ENCODE peak calls at places on chromosome 13, in five cellular contexts. N is HFF-Myc, F is WTC11, H is tibial nerve, Z is upper lobe of right lung. L is an unnamed sample.

GRCh38 chr13:48265217-48265815 is 32.3 kb downstream of the ITM2B start:
- DNase-seq in N (no peak), F (no peak), H (no peak), Z (no peak), L (no peak)

GRCh38 chr13:112686987-112687386 is 2.9 kb upstream of the ATP11A start:
- DNase-seq in N (no peak), F (no peak), H (no peak), Z (peak), L (no peak)

GRCh38 chr13:80979035-80979641 is 638.2 kb upstream of the SPRY2 start:
- DNase-seq in N (peak), F (peak), H (no peak), Z (no peak), L (peak)

GRCh38 chr13:114049626-114050101 is 75.8 kb upstream of the C13orf46 start:
- DNase-seq in N (no peak), F (no peak), H (no peak), Z (no peak), L (no peak)

GRCh38 chr13:83216521-83217245 is 665.6 kb downstream of the SLITRK1 start:
- DNase-seq in N (no peak), F (no peak), H (no peak), Z (no peak), L (no peak)

GRCh38 chr13:73544175-73544574 is 485.4 kb downstream of the KLF5 start:
- DNase-seq in N (no peak), F (no peak), H (no peak), Z (no peak), L (no peak)

GRCh38 chr13:81957121-81957520 is 1616.2 kb upstream of the SPRY2 start:
- DNase-seq in N (no peak), F (peak), H (no peak), Z (no peak), L (no peak)

GRCh38 chr13:50340146-50340545 is 324.9 kb downstream of the KCNRG start:
- DNase-seq in N (no peak), F (no peak), H (no peak), Z (no peak), L (no peak)

GRCh38 chr13:97883356-97883755 is 70.1 kb upstream of the IPO5 start:
- DNase-seq in N (no peak), F (no peak), H (no peak), Z (no peak), L (no peak)

GRCh38 chr13:95327190-95327589 is 25.9 kb upstream of the ABCC4 start:
- DNase-seq in N (no peak), F (no peak), H (no peak), Z (no peak), L (no peak)

GRCh38 chr13:98565726-98566577 is 11.0 kb downstream of the STK24 start:
- DNase-seq in N (no peak), F (no peak), H (no peak), Z (peak), L (no peak)

GRCh38 chr13:49371943-49372636 is 71.8 kb downstream of the CAB39L start:
- DNase-seq in N (no peak), F (no peak), H (no peak), Z (no peak), L (no peak)

GRCh38 chr13:99968521-99969367 is 2.8 kb downstream of the ZIC5 start:
- DNase-seq in N (no peak), F (peak), H (no peak), Z (no peak), L (no peak)

GRCh38 chr13:75489502-75490263 is 7.7 kb upstream of the TBC1D4 start:
- DNase-seq in N (no peak), F (no peak), H (no peak), Z (peak), L (peak)

DNA sequence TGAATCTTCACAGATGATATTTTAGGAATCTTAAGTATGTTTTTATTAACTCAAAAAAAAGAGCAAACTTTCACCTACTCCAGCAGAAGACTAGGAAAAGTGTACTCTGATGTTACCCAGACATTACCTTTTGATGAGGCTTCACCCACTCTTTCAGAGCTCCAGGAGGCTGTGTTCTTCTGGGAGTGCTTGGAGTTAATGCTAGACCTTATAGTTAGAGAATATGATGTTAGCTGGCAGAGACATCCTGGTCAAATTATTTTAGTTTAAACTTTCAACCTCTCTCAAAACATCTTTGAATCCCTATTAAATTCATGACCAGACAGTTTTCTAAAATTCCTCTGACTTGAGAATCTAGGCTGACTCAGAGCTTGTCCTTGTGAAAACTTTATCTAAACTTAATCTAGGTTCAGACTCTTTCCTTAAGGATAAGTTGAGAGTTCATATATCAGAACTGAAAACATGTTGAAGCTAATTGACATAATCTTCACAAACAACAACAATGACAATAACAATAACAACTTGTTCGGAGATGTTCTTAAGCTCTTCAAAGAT is 82.8 kb downstream of the ITGBL1 start:
- DNase-seq in N (no peak), F (no peak), H (no peak), Z (no peak), L (no peak)
- TF ChIP-seq CTCF in N (no peak), F (no peak), H (no peak), Z (no peak), L (no peak)

GRCh38 chr13:59178344-59178743 is 985.4 kb downstream of the DIAPH3 start:
- DNase-seq in N (no peak), F (no peak), H (no peak), Z (no peak), L (no peak)
- TF ChIP-seq CTCF in N (no peak), F (no peak), H (no peak), Z (no peak), L (no peak)

GRCh38 chr13:35474551-35474950 is 1.9 kb downstream of the MAB21L1 start:
- DNase-seq in N (no peak), F (no peak), H (no peak), Z (no peak), L (no peak)

GRCh38 chr13:35470671-35471465 is 5.6 kb downstream of the MAB21L1 start:
- DNase-seq in N (no peak), F (peak), H (peak), Z (no peak), L (no peak)

GRCh38 chr13:35469781-35470380 is 6.6 kb downstream of the MAB21L1 start:
- DNase-seq in N (no peak), F (no peak), H (no peak), Z (no peak), L (no peak)

GRCh38 chr13:35472308-35473008 is 4.0 kb downstream of the MAB21L1 start:
- DNase-seq in N (no peak), F (no peak), H (no peak), Z (no peak), L (no peak)

DNA sequence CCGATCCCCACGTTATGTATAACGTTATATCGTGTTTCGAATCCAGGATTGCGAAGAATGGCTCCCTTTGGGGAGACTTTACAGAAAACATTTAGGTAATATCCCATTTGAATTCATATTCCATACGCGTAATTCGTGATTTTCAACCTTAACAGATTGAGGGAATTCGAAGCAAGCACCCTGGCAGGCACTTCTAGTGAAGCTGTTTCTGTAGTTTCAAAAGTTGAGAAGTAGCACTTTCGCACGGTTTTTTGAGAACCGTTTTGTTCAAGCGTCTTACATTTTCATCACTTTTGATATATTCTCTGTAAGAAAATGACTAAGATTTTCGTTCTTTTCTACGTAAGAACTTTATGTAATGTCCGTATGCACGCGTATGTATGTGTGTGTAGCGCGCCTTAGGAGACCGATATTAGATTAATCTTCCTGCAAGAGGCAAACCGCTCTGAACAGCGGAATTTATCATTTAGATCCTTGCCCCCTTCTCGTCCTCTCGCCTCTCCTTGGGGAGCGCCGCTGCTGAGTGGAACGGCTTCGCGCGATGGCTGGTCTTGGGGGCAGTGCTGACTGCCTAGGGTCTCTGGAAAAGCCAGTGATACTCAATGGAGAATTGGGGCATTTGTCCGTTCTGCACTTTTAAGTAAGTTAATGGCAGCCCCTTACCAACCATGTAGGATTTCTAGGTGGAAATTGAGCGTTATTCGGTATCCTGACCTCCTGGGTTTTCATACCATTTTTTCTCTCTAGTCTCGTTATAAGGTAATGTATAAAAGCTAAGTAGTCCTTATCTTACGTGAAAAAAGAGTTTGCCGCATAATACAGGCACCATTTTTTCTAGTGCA is 4.8 kb downstream of the MAB21L1 start:
- DNase-seq in N (no peak), F (peak), H (no peak), Z (no peak), L (no peak)
- TF ChIP-seq CTCF in N (no peak), F (no peak), H (no peak), Z (no peak), L (no peak)

GRCh38 chr13:76668716-76669115 is 217.5 kb downstream of the KCTD12 start:
- DNase-seq in N (no peak), F (no peak), H (no peak), Z (no peak), L (no peak)

GRCh38 chr13:76668141-76668540 is 218.1 kb downstream of the KCTD12 start:
- DNase-seq in N (no peak), F (no peak), H (no peak), Z (no peak), L (no peak)

GRCh38 chr13:76663941-76664340 is 222.3 kb downstream of the KCTD12 start:
- DNase-seq in N (no peak), F (no peak), H (no peak), Z (no peak), L (no peak)

GRCh38 chr13:76672422-76672821 is 213.8 kb downstream of the KCTD12 start:
- DNase-seq in N (no peak), F (no peak), H (no peak), Z (no peak), L (peak)

DNA sequence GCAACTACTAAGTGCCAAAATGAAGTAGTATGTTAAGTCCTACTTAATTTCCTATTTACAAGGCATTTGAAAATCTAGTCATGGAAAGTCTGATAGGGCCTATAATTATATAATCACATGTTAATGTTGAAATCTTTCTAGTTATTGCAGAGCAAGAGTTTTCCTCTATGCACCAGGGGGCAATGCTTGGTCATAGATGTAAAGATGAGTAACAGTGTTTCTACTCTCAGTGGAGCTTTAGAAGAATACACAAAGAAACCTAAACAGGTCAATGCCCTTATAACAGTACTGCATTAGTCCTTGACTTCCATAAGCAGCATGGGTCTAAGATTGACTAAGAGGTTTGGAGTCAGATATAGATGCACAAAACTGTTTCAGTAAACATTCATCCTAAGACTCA is 218.7 kb downstream of the KCTD12 start:
- DNase-seq in N (no peak), F (no peak), H (no peak), Z (no peak), L (peak)
- TF ChIP-seq CTCF in N (peak), F (no peak), H (peak), Z (peak), L (peak)

DNA sequence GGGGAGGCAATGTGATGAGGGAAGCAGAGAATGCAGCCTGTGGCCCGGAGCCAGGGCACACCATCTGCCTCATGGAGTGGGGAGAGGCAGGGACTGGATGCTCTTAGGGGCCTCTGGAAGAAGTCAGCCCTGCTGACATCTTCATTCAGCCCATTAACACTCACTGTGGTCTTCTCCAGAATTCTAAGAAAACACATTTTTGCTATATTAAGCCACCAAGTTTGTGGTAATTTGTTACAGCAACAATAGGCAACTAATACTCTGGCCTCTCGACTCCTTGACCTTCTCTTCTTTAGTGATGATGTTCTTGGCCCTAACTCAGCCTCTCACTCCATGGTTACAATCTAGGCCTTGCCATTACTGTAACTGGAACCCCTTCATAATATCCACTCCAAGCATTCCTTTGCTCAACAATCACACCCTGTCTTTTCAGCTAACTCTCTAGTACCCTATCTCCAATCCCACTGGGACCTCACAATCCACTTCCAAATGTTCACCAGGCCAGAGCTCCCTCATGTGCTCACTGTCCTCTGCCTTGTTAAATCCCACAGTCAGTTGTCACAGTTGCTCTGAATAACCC is 98.5 kb downstream of the MIPEP start:
- DNase-seq in N (peak), F (no peak), H (no peak), Z (no peak), L (no peak)
- TF ChIP-seq CTCF in N (no peak), F (no peak), H (no peak), Z (no peak), L (no peak)

DNA sequence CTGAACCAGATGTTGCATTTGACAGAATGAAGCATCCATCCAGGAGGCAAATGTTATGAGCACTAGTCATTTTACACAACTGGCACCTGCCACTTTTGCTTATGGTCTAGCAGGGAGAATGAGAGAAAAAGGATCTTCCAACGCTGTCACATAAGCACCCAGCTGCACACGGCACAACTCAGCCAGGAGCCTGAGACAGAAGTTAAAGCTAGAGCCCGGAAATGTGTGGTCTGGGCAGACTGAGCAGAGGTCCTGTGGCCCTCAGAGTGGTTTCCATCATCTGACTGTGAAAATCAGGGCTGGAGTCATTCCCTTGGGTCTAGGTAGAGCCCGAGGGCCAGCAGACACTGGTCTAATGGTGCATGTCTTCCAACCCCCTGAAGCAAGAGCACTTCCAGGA is 78.4 kb upstream of the XPO4 start:
- DNase-seq in N (no peak), F (no peak), H (no peak), Z (no peak), L (no peak)
- TF ChIP-seq CTCF in N (no peak), F (no peak), H (no peak), Z (no peak), L (no peak)

GRCh38 chr13:69324109-69324886 is 783.3 kb upstream of the ATXN8OS start:
- DNase-seq in N (no peak), F (no peak), H (no peak), Z (no peak), L (no peak)
- TF ChIP-seq CTCF in N (no peak), F (no peak), H (no peak), Z (no peak), L (peak)

L was measured in RWPE1.